ENCODE peak calls at places on chromosomes 11 and 22, in seven cellular contexts. D is A549, Q is transverse colon, S is body of pancreas, U is heart left ventricle, L is spleen, T is suprapubic skin. J is an unnamed sample.

GRCh38 chr11:95074806-95075563 is 8.3 kb downstream of the SRSF8 start:
- DNase-seq in D (no peak), Q (peak; percentile 82), S (peak; percentile 68), U (peak; percentile 76), L (peak; percentile 81), T (no peak), J (no peak)

GRCh38 chr11:128472128-128473110 is 114.9 kb downstream of the ETS1 start:
- DNase-seq in D (no peak), Q (no peak), S (no peak), U (no peak), L (no peak), T (no peak), J (no peak)

GRCh38 chr11:129373489-129373953 is 2.1 kb upstream of the BARX2 start:
- DNase-seq in D (no peak), Q (no peak), S (no peak), U (no peak), L (no peak), T (no peak), J (no peak)

GRCh38 chr11:88354909-88355308 is 17.4 kb upstream of the CTSC start:
- DNase-seq in D (no peak), Q (no peak), S (no peak), U (no peak), L (no peak), T (no peak), J (no peak)

GRCh38 chr11:47467372-47467771 is 18.4 kb upstream of the RAPSN start:
- DNase-seq in D (no peak), Q (peak; percentile 59), S (peak; percentile 52), U (no peak), L (peak; percentile 70), T (no peak), J (no peak)

GRCh38 chr22:17105143-17106129 is 15.7 kb downstream of the TMEM121B start:
- DNase-seq in D (no peak), Q (no peak), S (no peak), U (no peak), L (no peak), T (no peak), J (no peak)

GRCh38 chr11:118221419-118221818 is 3.4 kb downstream of the JAML start:
- DNase-seq in D (no peak), Q (no peak), S (no peak), U (no peak), L (no peak), T (no peak), J (no peak)

GRCh38 chr11:69744435-69744834 is 30.7 kb downstream of the FGF4 start:
- DNase-seq in D (no peak), Q (no peak), S (peak; percentile 16), U (no peak), L (no peak), T (no peak), J (no peak)

GRCh38 chr11:127524618-127525017 is 524.0 kb upstream of the KIRREL3 start:
- DNase-seq in D (no peak), Q (no peak), S (peak; percentile 40), U (no peak), L (no peak), T (no peak), J (no peak)

GRCh38 chr22:42308887-42309468 is 38.5 kb upstream of the TCF20 start:
- DNase-seq in D (no peak), Q (no peak), S (no peak), U (no peak), L (no peak), T (no peak), J (no peak)

GRCh38 chr11:46055371-46055770 is 65.9 kb downstream of the PHF21A start:
- DNase-seq in D (no peak), Q (no peak), S (no peak), U (no peak), L (no peak), T (no peak), J (no peak)

GRCh38 chr11:292211-293121 is 3.5 kb downstream of the PGGHG start:
- DNase-seq in D (no peak), Q (no peak), S (no peak), U (no peak), L (peak; percentile 72), T (no peak), J (no peak)

GRCh38 chr11:97794876-97795275 is 1225.9 kb upstream of the CNTN5 start:
- DNase-seq in D (no peak), Q (no peak), S (no peak), U (no peak), L (no peak), T (no peak), J (no peak)

GRCh38 chr22:35418726-35419125 is 18.8 kb downstream of the MCM5 start:
- DNase-seq in D (no peak), Q (no peak), S (no peak), U (no peak), L (no peak), T (no peak), J (no peak)

GRCh38 chr11:61071208-61071681 is 31.0 kb upstream of the CD5 start:
- DNase-seq in D (no peak), Q (peak; percentile 32), S (no peak), U (no peak), L (peak; percentile 86), T (no peak), J (no peak)

GRCh38 chr22:45529966-45530575 is 27.4 kb downstream of the FBLN1 start:
- DNase-seq in D (no peak), Q (no peak), S (no peak), U (no peak), L (no peak), T (no peak), J (no peak)

GRCh38 chr11:126716456-126717083 is 284.0 kb downstream of the KIRREL3 start:
- DNase-seq in D (peak; percentile 21), Q (peak; percentile 55), S (peak; percentile 72), U (no peak), L (no peak), T (no peak), J (peak; percentile 55)

GRCh38 chr11:105915036-105915435 is 107.0 kb downstream of the MSANTD4 start:
- DNase-seq in D (no peak), Q (no peak), S (no peak), U (no peak), L (no peak), T (no peak), J (no peak)

DNA sequence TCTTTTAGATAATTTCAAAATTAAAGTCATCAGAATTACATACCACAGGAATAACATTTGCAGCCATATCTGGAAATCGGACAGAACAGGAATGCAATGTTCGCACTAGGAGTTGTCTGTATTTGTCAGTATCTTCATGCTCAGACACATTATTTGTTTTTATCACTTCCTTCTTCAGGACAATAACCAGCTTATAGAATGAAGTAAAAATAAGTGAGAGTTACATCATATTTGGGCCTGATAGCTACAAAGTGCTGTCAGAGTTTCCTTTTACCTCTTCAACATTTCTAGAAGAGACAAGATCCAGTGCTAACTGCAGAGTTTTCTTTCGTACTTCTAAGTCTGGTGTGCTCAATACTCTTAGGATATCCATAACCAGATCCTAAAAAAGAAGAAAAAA is 18.9 kb downstream of the COPB1 start:
- DNase-seq in D (no peak), Q (no peak), S (no peak), U (no peak), L (no peak), T (no peak), J (no peak)
- TF ChIP-seq POLR2A in D (no peak), Q (no peak), S (no peak), U (no peak), L (no peak), T (no peak), J (no peak)

GRCh38 chr22:23521442-23522113 is 58.5 kb downstream of the IGLL1 start:
- DNase-seq in D (peak; percentile 70), Q (peak; percentile 92), S (peak; percentile 95), U (peak; percentile 92), L (peak; percentile 95), T (peak; percentile 91), J (peak; percentile 70)
- TF ChIP-seq POLR2A in D (no peak), Q (no peak), S (peak; percentile 58), U (peak; percentile 71), L (peak; percentile 13), T (no peak), J (peak; percentile 25)

GRCh38 chr11:110713469-110713776 is 1.2 kb upstream of the ARHGAP20 start:
- DNase-seq in D (no peak), Q (no peak), S (no peak), U (no peak), L (no peak), T (no peak), J (no peak)

GRCh38 chr11:110710520-110711381 is 1.5 kb downstream of the ARHGAP20 start:
- DNase-seq in D (no peak), Q (peak; percentile 40), S (peak; percentile 53), U (peak; percentile 15), L (peak; percentile 75), T (peak; percentile 80), J (no peak)

GRCh38 chr11:110711448-110711775 is 825 bp downstream of the ARHGAP20 start:
- DNase-seq in D (no peak), Q (no peak), S (no peak), U (no peak), L (no peak), T (no peak), J (no peak)

GRCh38 chr11:110712643-110713468 is 619 bp upstream of the ARHGAP20 start:
- DNase-seq in D (no peak), Q (peak; percentile 10), S (peak; percentile 8), U (peak; percentile 13), L (no peak), T (no peak), J (no peak)

DNA sequence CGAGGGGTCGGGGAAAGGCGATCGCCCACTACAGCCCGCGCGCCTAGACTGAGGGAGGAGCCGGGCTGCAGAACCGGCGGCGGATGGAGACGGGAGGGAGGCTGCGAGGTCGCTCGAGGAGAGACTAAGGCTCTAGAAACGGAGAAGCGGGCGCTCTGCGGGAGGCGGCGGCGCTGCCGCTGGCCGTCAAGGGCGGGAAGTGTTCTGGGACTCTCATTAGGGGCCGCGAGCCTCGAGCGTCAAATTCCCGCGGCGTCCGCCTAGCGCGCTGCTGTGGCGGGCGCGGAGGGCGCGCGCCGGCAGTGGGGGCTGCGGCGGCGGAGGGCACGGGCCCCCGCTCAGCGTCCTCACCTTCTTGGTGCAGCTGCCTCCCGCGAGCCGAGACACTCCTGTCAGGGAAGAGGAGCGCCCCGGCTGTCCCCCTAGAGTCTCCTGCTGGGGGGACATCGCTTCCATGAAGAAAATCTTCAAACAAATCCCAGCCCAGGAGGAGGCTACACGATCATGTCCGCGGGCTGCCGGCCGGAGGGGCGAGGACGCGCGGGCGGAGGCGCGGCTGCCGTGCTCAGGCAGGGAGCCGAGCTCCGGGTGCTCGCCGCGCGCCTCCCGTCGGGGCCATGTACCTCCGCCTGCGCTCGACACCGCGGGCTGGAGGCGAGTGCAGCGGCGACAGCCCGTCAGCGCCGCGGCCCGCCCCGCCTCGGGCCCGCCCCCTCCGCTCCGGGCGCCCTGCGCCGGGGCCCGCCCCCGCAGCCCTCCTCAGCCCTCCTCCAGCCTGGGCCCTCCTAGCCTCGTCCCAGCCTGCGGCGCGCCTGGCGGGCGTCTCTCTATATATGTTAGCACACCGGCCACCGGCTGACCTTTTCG is at the start of gene ARHGAP20:
- DNase-seq in D (peak; percentile 15), Q (peak; percentile 77), S (peak; percentile 65), U (peak; percentile 58), L (peak; percentile 92), T (peak; percentile 80), J (peak; percentile 49)
- TF ChIP-seq POLR2A in D (no peak), Q (no peak), S (no peak), U (no peak), L (no peak), T (no peak), J (no peak)

DNA sequence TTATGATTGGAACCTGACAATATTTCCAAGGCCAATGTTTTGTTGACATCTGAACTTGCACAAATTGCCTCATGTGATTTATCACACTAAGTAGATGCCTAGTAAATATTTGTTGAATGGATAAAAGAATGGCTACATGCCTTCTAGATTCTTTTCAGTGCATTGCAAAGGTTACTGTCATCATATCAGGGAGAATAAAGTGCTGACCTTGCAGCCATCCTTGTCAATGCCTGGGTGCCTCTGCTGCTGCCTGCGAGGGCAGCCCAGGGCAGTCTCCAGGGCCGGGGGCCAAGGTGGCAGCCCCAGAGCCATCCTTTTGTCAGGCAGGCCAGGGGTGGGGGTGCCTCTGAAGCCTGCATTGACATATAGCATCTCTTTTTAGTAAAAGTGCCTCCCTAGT is 325.6 kb upstream of the MTNR1B start:
- DNase-seq in D (no peak), Q (no peak), S (no peak), U (no peak), L (no peak), T (no peak), J (no peak)
- TF ChIP-seq POLR2A in D (no peak), Q (no peak), S (no peak), U (no peak), L (no peak), T (no peak), J (no peak)

J was measured in erythroblast.